ENCODE peak calls at places on chromosomes 1 and 21, in seven cellular contexts. One of them, this sample, is unnamed.

GRCh38 chr1:35646043-35646442 is 4.7 kb upstream of the PSMB2 start:
- DNase-seq in Calu3: peak; percentile 5
- DNase-seq in COR-L47: no peak
- DNase-seq in HS-5: no peak
- DNase-seq in lung microvascular endothelial cell: no peak
- DNase-seq in kidney tubule cell: no peak
- DNase-seq in endothelial cell: no peak
- DNase-seq in this sample: peak; percentile 33

GRCh38 chr1:91827094-91828006 is 58.6 kb downstream of the TGFBR3 start:
- DNase-seq in Calu3: peak; percentile 87
- DNase-seq in COR-L47: no peak
- DNase-seq in endothelial cell: no peak
- DNase-seq in kidney tubule cell: peak; percentile 93
- DNase-seq in lung microvascular endothelial cell: no peak
- DNase-seq in HS-5: no peak
- DNase-seq in this sample: no peak

GRCh38 chr1:32040711-32041110 is 27.0 kb downstream of the KHDRBS1 start:
- DNase-seq in endothelial cell: no peak
- DNase-seq in lung microvascular endothelial cell: no peak
- DNase-seq in HS-5: no peak
- DNase-seq in COR-L47: no peak
- DNase-seq in Calu3: no peak
- DNase-seq in kidney tubule cell: no peak
- DNase-seq in this sample: no peak

GRCh38 chr1:151401125-151401788 is 1.9 kb downstream of the PSMB4 start:
- DNase-seq in COR-L47: no peak
- DNase-seq in lung microvascular endothelial cell: no peak
- DNase-seq in kidney tubule cell: peak; percentile 41
- DNase-seq in Calu3: peak; percentile 18
- DNase-seq in HS-5: no peak
- DNase-seq in endothelial cell: no peak
- DNase-seq in this sample: no peak

GRCh38 chr1:168893359-168893791 is 164.4 kb upstream of the DPT start:
- DNase-seq in kidney tubule cell: peak; percentile 34
- DNase-seq in lung microvascular endothelial cell: no peak
- DNase-seq in HS-5: no peak
- DNase-seq in endothelial cell: no peak
- DNase-seq in COR-L47: peak; percentile 43
- DNase-seq in Calu3: no peak
- DNase-seq in this sample: peak; percentile 30

GRCh38 chr1:193589597-193590040 is 403.2 kb upstream of the B3GALT2 start:
- DNase-seq in kidney tubule cell: no peak
- DNase-seq in COR-L47: peak; percentile 71
- DNase-seq in lung microvascular endothelial cell: peak; percentile 59
- DNase-seq in endothelial cell: no peak
- DNase-seq in Calu3: no peak
- DNase-seq in HS-5: no peak
- DNase-seq in this sample: peak; percentile 64

GRCh38 chr1:115969509-115969908 is 6.8 kb upstream of the SLC22A15 start:
- DNase-seq in kidney tubule cell: peak; percentile 7
- DNase-seq in Calu3: no peak
- DNase-seq in lung microvascular endothelial cell: no peak
- DNase-seq in HS-5: no peak
- DNase-seq in endothelial cell: peak; percentile 45
- DNase-seq in COR-L47: no peak
- DNase-seq in this sample: peak; percentile 80

GRCh38 chr1:85200870-85201339 is at the start of gene SYDE2:
- DNase-seq in endothelial cell: peak; percentile 74
- DNase-seq in COR-L47: peak; percentile 70
- DNase-seq in kidney tubule cell: peak; percentile 88
- DNase-seq in lung microvascular endothelial cell: peak; percentile 70
- DNase-seq in HS-5: no peak
- DNase-seq in Calu3: peak; percentile 86
- DNase-seq in this sample: peak; percentile 91

GRCh38 chr21:43191521-43191920 is 22.7 kb downstream of the CRYAA start:
- DNase-seq in kidney tubule cell: no peak
- DNase-seq in Calu3: no peak
- DNase-seq in lung microvascular endothelial cell: no peak
- DNase-seq in HS-5: no peak
- DNase-seq in COR-L47: no peak
- DNase-seq in endothelial cell: no peak
- DNase-seq in this sample: no peak

GRCh38 chr1:234599617-234600417 is 10.2 kb downstream of the IRF2BP2 start:
- DNase-seq in Calu3: peak; percentile 95
- DNase-seq in endothelial cell: peak; percentile 84
- DNase-seq in lung microvascular endothelial cell: peak; percentile 92
- DNase-seq in COR-L47: peak; percentile 80
- DNase-seq in kidney tubule cell: peak; percentile 83
- DNase-seq in HS-5: no peak
- DNase-seq in this sample: peak; percentile 97